ENCODE peak calls at places on chromosome 2, in nine cellular contexts. One of them, this sample, is unnamed.

GRCh38 chr2:216308532-216308931 is 63.8 kb downstream of the MARCHF4 start:
- DNase-seq in left lobe of liver: no peak
- DNase-seq in GM13977: no peak
- DNase-seq in astrocyte of the spinal cord: peak; percentile 59
- DNase-seq in kidney tubule cell: peak; percentile 85
- DNase-seq in fibroblast of the conjunctiva: no peak
- DNase-seq in mammary epithelial cell: no peak
- DNase-seq in left cardiac atrium: no peak
- DNase-seq in SW480: no peak
- DNase-seq in this sample: no peak

GRCh38 chr2:163735692-163736432 is at the start of gene FIGN:
- DNase-seq in left lobe of liver: peak; percentile 90
- DNase-seq in GM13977: peak; percentile 41
- DNase-seq in astrocyte of the spinal cord: peak; percentile 91
- DNase-seq in kidney tubule cell: peak; percentile 89
- DNase-seq in fibroblast of the conjunctiva: peak; percentile 86
- DNase-seq in mammary epithelial cell: peak; percentile 77
- DNase-seq in left cardiac atrium: peak; percentile 80
- DNase-seq in SW480: no peak
- DNase-seq in this sample: peak; percentile 44

GRCh38 chr2:233832869-233833812 is 21.2 kb downstream of the HJURP start:
- DNase-seq in left lobe of liver: peak; percentile 47
- DNase-seq in GM13977: peak; percentile 52
- DNase-seq in astrocyte of the spinal cord: peak; percentile 49
- DNase-seq in kidney tubule cell: peak; percentile 69
- DNase-seq in fibroblast of the conjunctiva: no peak
- DNase-seq in mammary epithelial cell: peak; percentile 63
- DNase-seq in left cardiac atrium: peak; percentile 24
- DNase-seq in SW480: peak; percentile 86
- DNase-seq in this sample: no peak

GRCh38 chr2:14678754-14679153 is 46.2 kb downstream of the LRATD1 start:
- DNase-seq in left lobe of liver: no peak
- DNase-seq in GM13977: no peak
- DNase-seq in astrocyte of the spinal cord: no peak
- DNase-seq in kidney tubule cell: no peak
- DNase-seq in fibroblast of the conjunctiva: peak; percentile 4
- DNase-seq in mammary epithelial cell: peak; percentile 22
- DNase-seq in left cardiac atrium: no peak
- DNase-seq in SW480: no peak
- DNase-seq in this sample: no peak

GRCh38 chr2:222193328-222194008 is 105.3 kb downstream of the PAX3 start:
- DNase-seq in left lobe of liver: no peak
- DNase-seq in GM13977: no peak
- DNase-seq in astrocyte of the spinal cord: no peak
- DNase-seq in kidney tubule cell: no peak
- DNase-seq in fibroblast of the conjunctiva: no peak
- DNase-seq in mammary epithelial cell: no peak
- DNase-seq in left cardiac atrium: no peak
- DNase-seq in SW480: no peak
- DNase-seq in this sample: no peak

GRCh38 chr2:3483227-3483985 is 35.9 kb downstream of the ADI1 start:
- DNase-seq in left lobe of liver: no peak
- DNase-seq in GM13977: no peak
- DNase-seq in astrocyte of the spinal cord: peak; percentile 51
- DNase-seq in kidney tubule cell: no peak
- DNase-seq in fibroblast of the conjunctiva: no peak
- DNase-seq in mammary epithelial cell: no peak
- DNase-seq in left cardiac atrium: peak; percentile 69
- DNase-seq in SW480: no peak
- DNase-seq in this sample: no peak

GRCh38 chr2:150528861-150529801 is 41.7 kb upstream of the RND3 start:
- DNase-seq in left lobe of liver: no peak
- DNase-seq in GM13977: peak; percentile 42
- DNase-seq in astrocyte of the spinal cord: peak; percentile 64
- DNase-seq in kidney tubule cell: peak; percentile 91
- DNase-seq in fibroblast of the conjunctiva: no peak
- DNase-seq in mammary epithelial cell: peak; percentile 95
- DNase-seq in left cardiac atrium: no peak
- DNase-seq in SW480: peak; percentile 18
- DNase-seq in this sample: no peak

GRCh38 chr2:25546852-25547251 is 126.5 kb downstream of the DTNB start:
- DNase-seq in left lobe of liver: no peak
- DNase-seq in GM13977: no peak
- DNase-seq in astrocyte of the spinal cord: no peak
- DNase-seq in kidney tubule cell: no peak
- DNase-seq in fibroblast of the conjunctiva: no peak
- DNase-seq in mammary epithelial cell: no peak
- DNase-seq in left cardiac atrium: no peak
- DNase-seq in SW480: no peak
- DNase-seq in this sample: no peak

GRCh38 chr2:88350641-88351601 is 101.6 kb downstream of the FOXI3 start:
- DNase-seq in left lobe of liver: peak; percentile 68
- DNase-seq in GM13977: peak; percentile 65
- DNase-seq in astrocyte of the spinal cord: no peak
- DNase-seq in kidney tubule cell: peak; percentile 74
- DNase-seq in fibroblast of the conjunctiva: peak; percentile 2
- DNase-seq in mammary epithelial cell: peak; percentile 47
- DNase-seq in left cardiac atrium: peak; percentile 54
- DNase-seq in SW480: peak; percentile 49
- DNase-seq in this sample: no peak

GRCh38 chr2:25897500-25897899 is 19.2 kb upstream of the ASXL2 start:
- DNase-seq in left lobe of liver: no peak
- DNase-seq in GM13977: no peak
- DNase-seq in astrocyte of the spinal cord: no peak
- DNase-seq in kidney tubule cell: no peak
- DNase-seq in fibroblast of the conjunctiva: no peak
- DNase-seq in mammary epithelial cell: no peak
- DNase-seq in left cardiac atrium: no peak
- DNase-seq in SW480: no peak
- DNase-seq in this sample: no peak

GRCh38 chr2:168552450-168552856 is 96.4 kb downstream of the CERS6 start:
- DNase-seq in left lobe of liver: no peak
- DNase-seq in GM13977: peak; percentile 48
- DNase-seq in astrocyte of the spinal cord: no peak
- DNase-seq in kidney tubule cell: no peak
- DNase-seq in fibroblast of the conjunctiva: no peak
- DNase-seq in mammary epithelial cell: no peak
- DNase-seq in left cardiac atrium: no peak
- DNase-seq in SW480: no peak
- DNase-seq in this sample: no peak

GRCh38 chr2:207282916-207283315 is 117.2 kb upstream of the KLF7 start:
- DNase-seq in left lobe of liver: no peak
- DNase-seq in GM13977: no peak
- DNase-seq in astrocyte of the spinal cord: no peak
- DNase-seq in kidney tubule cell: no peak
- DNase-seq in fibroblast of the conjunctiva: no peak
- DNase-seq in mammary epithelial cell: peak; percentile 28
- DNase-seq in left cardiac atrium: no peak
- DNase-seq in SW480: no peak
- DNase-seq in this sample: no peak